ENCODE peak calls at places on chromosomes 3 and 15, in eight cellular contexts. One of them, this sample, is unnamed.

GRCh38 chr3:111585214-111585613 is 9.9 kb downstream of the ZBED2 start:
- DNase-seq in GM12878: no peak
- DNase-seq in A549: peak; percentile 52
- DNase-seq in IMR-90: peak; percentile 10
- DNase-seq in HepG2: peak; percentile 21
- DNase-seq in SK-N-SH: no peak
- DNase-seq in K562: no peak
- DNase-seq in H1: no peak
- DNase-seq in this sample: no peak

GRCh38 chr3:14324224-14324944 is 78.0 kb upstream of the SLC6A6 start:
- DNase-seq in GM12878: no peak
- DNase-seq in A549: no peak
- DNase-seq in IMR-90: peak; percentile 13
- DNase-seq in HepG2: no peak
- DNase-seq in SK-N-SH: no peak
- DNase-seq in K562: no peak
- DNase-seq in H1: no peak
- DNase-seq in this sample: no peak

GRCh38 chr15:59131955-59132562 is 27.1 kb downstream of the CCNB2 start:
- DNase-seq in GM12878: no peak
- DNase-seq in A549: no peak
- DNase-seq in IMR-90: no peak
- DNase-seq in HepG2: no peak
- DNase-seq in SK-N-SH: no peak
- DNase-seq in K562: no peak
- DNase-seq in H1: no peak
- DNase-seq in this sample: no peak

GRCh38 chr3:186540444-186541226 is 3.5 kb downstream of the CRYGS start:
- DNase-seq in GM12878: peak; percentile 76
- DNase-seq in A549: peak; percentile 52
- DNase-seq in IMR-90: peak; percentile 75
- DNase-seq in HepG2: peak; percentile 70
- DNase-seq in SK-N-SH: peak; percentile 49
- DNase-seq in K562: peak; percentile 82
- DNase-seq in H1: peak; percentile 39
- DNase-seq in this sample: peak; percentile 75

GRCh38 chr3:102182162-102182561 is 252.7 kb upstream of the ZPLD1 start:
- DNase-seq in GM12878: no peak
- DNase-seq in A549: no peak
- DNase-seq in IMR-90: peak; percentile 57
- DNase-seq in HepG2: no peak
- DNase-seq in SK-N-SH: no peak
- DNase-seq in K562: peak; percentile 20
- DNase-seq in H1: no peak
- DNase-seq in this sample: no peak

GRCh38 chr3:94303897-94304296 is 241.0 kb downstream of the NSUN3 start:
- DNase-seq in GM12878: no peak
- DNase-seq in A549: no peak
- DNase-seq in IMR-90: peak; percentile 1
- DNase-seq in HepG2: no peak
- DNase-seq in SK-N-SH: no peak
- DNase-seq in K562: no peak
- DNase-seq in H1: no peak
- DNase-seq in this sample: peak; percentile 11

GRCh38 chr3:46393554-46394434 is 13.1 kb downstream of the CCR5AS start:
- DNase-seq in GM12878: no peak
- DNase-seq in A549: no peak
- DNase-seq in IMR-90: peak; percentile 47
- DNase-seq in HepG2: no peak
- DNase-seq in SK-N-SH: no peak
- DNase-seq in K562: peak; percentile 57
- DNase-seq in H1: no peak
- DNase-seq in this sample: peak; percentile 38

GRCh38 chr15:51696566-51696965 is 15.3 kb downstream of the SCG3 start:
- DNase-seq in GM12878: no peak
- DNase-seq in A549: no peak
- DNase-seq in IMR-90: no peak
- DNase-seq in HepG2: no peak
- DNase-seq in SK-N-SH: no peak
- DNase-seq in K562: peak; percentile 57
- DNase-seq in H1: no peak
- DNase-seq in this sample: no peak

GRCh38 chr3:115040673-115041286 is 106.3 kb downstream of the ZBTB20 start:
- DNase-seq in GM12878: peak; percentile 2
- DNase-seq in A549: peak; percentile 20
- DNase-seq in IMR-90: peak; percentile 52
- DNase-seq in HepG2: peak; percentile 7
- DNase-seq in SK-N-SH: peak; percentile 43
- DNase-seq in K562: peak; percentile 1
- DNase-seq in H1: no peak
- DNase-seq in this sample: peak; percentile 16

DNA sequence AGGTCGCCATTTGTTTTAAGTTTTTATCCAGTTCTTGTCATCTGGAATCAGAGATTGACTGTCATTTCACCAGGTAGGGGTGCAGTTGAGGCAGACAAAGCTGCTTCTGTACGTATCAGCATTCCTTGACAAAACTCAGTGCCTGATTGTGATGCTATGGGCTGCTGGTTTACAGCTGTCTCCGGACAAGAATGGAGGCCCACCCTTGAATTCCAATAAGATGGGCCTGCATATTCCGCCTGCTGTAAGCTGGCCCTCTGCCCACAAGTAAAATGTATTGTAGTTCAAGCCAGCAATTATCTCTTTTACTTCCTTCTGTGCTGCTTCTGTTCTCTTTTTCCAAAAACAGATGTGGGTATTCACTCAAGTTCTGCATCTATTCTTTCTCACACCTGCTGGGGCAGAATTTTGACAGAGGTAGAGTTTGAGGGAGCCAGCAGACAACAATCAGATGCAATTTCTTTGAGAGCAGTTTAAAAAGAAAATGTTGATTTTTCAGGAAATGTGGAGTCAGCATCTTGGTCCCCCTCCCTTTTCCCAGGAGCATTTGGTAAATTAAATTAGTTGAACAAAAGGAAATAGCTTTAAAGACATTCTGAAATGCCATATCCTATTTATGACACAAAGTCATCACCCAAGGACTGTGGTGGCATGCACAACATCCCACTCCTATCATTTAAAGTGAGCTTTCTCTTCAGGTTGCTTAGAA is 53.5 kb downstream of the IQCH start:
- DNase-seq in GM12878: no peak
- DNase-seq in A549: no peak
- DNase-seq in IMR-90: no peak
- DNase-seq in HepG2: no peak
- DNase-seq in SK-N-SH: peak; percentile 10
- DNase-seq in K562: no peak
- DNase-seq in H1: no peak
- DNase-seq in this sample: no peak
- TF ChIP-seq USF2 in GM12878: no peak
- TF ChIP-seq USF2 in A549: no peak
- TF ChIP-seq USF2 in IMR-90: no peak
- TF ChIP-seq USF2 in HepG2: no peak
- TF ChIP-seq USF2 in SK-N-SH: no peak
- TF ChIP-seq USF2 in K562: no peak
- TF ChIP-seq USF2 in H1: no peak
- TF ChIP-seq USF2 in this sample: no peak

GRCh38 chr3:26714485-26714884 is 91.9 kb downstream of the LRRC3B start:
- DNase-seq in GM12878: no peak
- DNase-seq in A549: no peak
- DNase-seq in IMR-90: no peak
- DNase-seq in HepG2: no peak
- DNase-seq in SK-N-SH: no peak
- DNase-seq in K562: no peak
- DNase-seq in H1: no peak
- DNase-seq in this sample: no peak

GRCh38 chr3:26718295-26718694 is 95.7 kb downstream of the LRRC3B start:
- DNase-seq in GM12878: no peak
- DNase-seq in A549: no peak
- DNase-seq in IMR-90: no peak
- DNase-seq in HepG2: no peak
- DNase-seq in SK-N-SH: no peak
- DNase-seq in K562: no peak
- DNase-seq in H1: no peak
- DNase-seq in this sample: no peak

DNA sequence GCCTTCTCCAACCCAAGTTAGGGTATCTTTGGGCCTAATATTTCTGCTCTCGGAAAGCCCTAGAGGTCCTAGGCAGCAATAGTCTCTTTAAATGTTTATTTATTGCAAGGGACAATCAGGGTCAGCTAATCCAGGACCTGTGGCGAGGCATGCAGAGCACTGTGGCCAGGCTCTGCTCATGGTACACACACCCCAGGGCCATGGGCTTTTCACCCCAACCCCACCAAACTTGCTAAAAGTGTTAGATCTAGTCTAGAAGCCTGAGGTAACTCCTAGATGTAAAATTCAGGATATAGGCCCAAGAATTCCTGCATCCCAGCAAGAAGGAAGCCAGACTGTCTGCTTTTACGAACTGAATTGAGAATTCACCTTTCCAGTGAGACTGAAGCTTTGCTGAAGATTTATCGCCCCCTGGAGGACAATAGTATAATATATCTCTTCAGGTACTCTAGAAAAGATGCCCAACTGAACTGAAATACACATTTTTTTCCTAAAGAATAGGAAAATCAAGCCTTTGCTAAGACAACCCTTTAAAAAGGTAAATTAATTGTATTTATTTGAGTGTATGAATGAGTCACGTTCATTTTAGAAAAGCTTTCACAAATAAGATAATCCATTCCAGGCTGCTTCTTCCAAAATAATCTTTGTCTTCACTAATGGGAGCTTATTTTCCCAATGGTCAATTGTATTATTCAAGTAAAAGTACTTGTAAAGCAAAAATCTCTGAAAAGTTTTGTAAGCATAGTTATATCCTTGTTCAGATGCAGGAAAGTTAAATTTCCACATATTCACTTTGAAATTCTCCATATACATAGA is 89.8 kb downstream of the LRRC3B start:
- DNase-seq in GM12878: no peak
- DNase-seq in A549: peak; percentile 25
- DNase-seq in IMR-90: peak; percentile 1
- DNase-seq in HepG2: peak; percentile 34
- DNase-seq in SK-N-SH: peak; percentile 26
- DNase-seq in K562: peak; percentile 50
- DNase-seq in H1: no peak
- DNase-seq in this sample: no peak
- TF ChIP-seq USF2 in GM12878: no peak
- TF ChIP-seq USF2 in A549: no peak
- TF ChIP-seq USF2 in IMR-90: no peak
- TF ChIP-seq USF2 in HepG2: no peak
- TF ChIP-seq USF2 in SK-N-SH: no peak
- TF ChIP-seq USF2 in K562: no peak
- TF ChIP-seq USF2 in H1: no peak
- TF ChIP-seq USF2 in this sample: no peak

DNA sequence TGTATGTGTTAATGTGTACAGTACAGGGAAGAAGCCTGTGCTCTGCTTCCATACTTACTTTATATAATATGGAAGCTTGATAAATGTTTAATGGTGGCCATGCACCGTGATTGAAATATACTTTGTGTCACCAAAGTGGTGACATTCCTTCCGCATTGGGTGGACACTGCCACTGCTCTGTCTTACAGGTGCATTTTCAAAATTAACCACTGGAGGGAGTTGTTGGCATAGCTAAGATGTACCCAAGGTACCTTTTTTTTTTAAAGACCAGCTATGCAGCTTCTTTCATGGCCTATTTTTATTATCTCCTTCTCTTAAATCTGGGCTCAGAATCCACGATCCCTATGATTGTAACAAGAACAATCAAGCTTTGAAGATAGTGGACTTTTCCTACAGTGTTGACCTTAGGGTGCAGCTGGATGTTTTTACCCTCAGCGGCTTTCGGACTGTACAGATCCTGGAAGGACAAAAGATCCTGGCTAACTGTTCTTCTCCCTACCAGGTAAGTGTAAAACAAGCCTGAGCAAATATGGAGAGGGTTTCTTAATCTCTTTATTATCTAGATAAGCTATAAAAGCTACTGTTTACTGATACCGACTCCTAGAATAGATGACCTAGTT is 21.6 kb upstream of the PAK6 start:
- DNase-seq in GM12878: peak; percentile 26
- DNase-seq in A549: peak; percentile 38
- DNase-seq in IMR-90: peak; percentile 70
- DNase-seq in HepG2: peak; percentile 69
- DNase-seq in SK-N-SH: peak; percentile 71
- DNase-seq in K562: peak; percentile 79
- DNase-seq in H1: no peak
- DNase-seq in this sample: no peak
- TF ChIP-seq USF2 in GM12878: no peak
- TF ChIP-seq USF2 in A549: no peak
- TF ChIP-seq USF2 in IMR-90: no peak
- TF ChIP-seq USF2 in HepG2: no peak
- TF ChIP-seq USF2 in SK-N-SH: no peak
- TF ChIP-seq USF2 in K562: no peak
- TF ChIP-seq USF2 in H1: no peak
- TF ChIP-seq USF2 in this sample: no peak

GRCh38 chr15:25797511-25798206 is 65.5 kb downstream of the ATP10A start:
- DNase-seq in GM12878: no peak
- DNase-seq in A549: no peak
- DNase-seq in IMR-90: peak; percentile 10
- DNase-seq in HepG2: no peak
- DNase-seq in SK-N-SH: peak; percentile 41
- DNase-seq in K562: no peak
- DNase-seq in H1: no peak
- DNase-seq in this sample: no peak

GRCh38 chr15:25797035-25797434 is 66.1 kb downstream of the ATP10A start:
- DNase-seq in GM12878: no peak
- DNase-seq in A549: no peak
- DNase-seq in IMR-90: no peak
- DNase-seq in HepG2: no peak
- DNase-seq in SK-N-SH: no peak
- DNase-seq in K562: no peak
- DNase-seq in H1: no peak
- DNase-seq in this sample: no peak

GRCh38 chr15:25795061-25795460 is 68.1 kb downstream of the ATP10A start:
- DNase-seq in GM12878: no peak
- DNase-seq in A549: no peak
- DNase-seq in IMR-90: no peak
- DNase-seq in HepG2: no peak
- DNase-seq in SK-N-SH: no peak
- DNase-seq in K562: peak; percentile 11
- DNase-seq in H1: no peak
- DNase-seq in this sample: no peak

GRCh38 chr15:25795712-25796111 is 67.4 kb downstream of the ATP10A start:
- DNase-seq in GM12878: no peak
- DNase-seq in A549: no peak
- DNase-seq in IMR-90: no peak
- DNase-seq in HepG2: no peak
- DNase-seq in SK-N-SH: no peak
- DNase-seq in K562: no peak
- DNase-seq in H1: no peak
- DNase-seq in this sample: no peak

DNA sequence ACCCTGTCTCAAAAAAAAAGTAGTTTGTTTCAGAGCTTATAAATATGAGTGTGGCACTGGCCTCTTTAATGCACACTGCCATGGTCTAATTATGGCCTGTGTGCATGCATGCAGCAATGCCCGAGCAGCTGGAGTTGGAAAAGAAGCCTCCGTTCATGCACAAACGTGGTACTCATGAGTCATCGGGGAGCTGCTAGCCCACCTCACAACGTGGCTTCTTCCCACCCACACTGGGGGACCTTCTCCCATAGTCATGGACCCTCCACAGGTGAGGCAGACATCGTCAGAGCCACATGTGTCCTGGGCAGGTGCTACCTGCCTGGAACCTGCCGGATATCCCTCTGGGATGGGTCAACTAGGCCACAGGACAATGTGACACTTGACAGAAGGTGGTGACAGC is 66.7 kb downstream of the ATP10A start:
- DNase-seq in GM12878: no peak
- DNase-seq in A549: no peak
- DNase-seq in IMR-90: no peak
- DNase-seq in HepG2: no peak
- DNase-seq in SK-N-SH: no peak
- DNase-seq in K562: no peak
- DNase-seq in H1: no peak
- DNase-seq in this sample: no peak
- TF ChIP-seq USF2 in GM12878: no peak
- TF ChIP-seq USF2 in A549: no peak
- TF ChIP-seq USF2 in IMR-90: no peak
- TF ChIP-seq USF2 in HepG2: no peak
- TF ChIP-seq USF2 in SK-N-SH: no peak
- TF ChIP-seq USF2 in K562: no peak
- TF ChIP-seq USF2 in H1: no peak
- TF ChIP-seq USF2 in this sample: no peak